ENCODE peak calls at places on chromosomes 13 and 19, in four cellular contexts. V, F, O and J are unnamed samples.

GRCh38 chr13:21137696-21138095 is 38.7 kb downstream of the SKA3 start:
- DNase-seq in V (no peak), F (no peak), O (peak), J (no peak)

GRCh38 chr13:50915562-50915961 is 6.0 kb downstream of the RNASEH2B start:
- DNase-seq in V (no peak), F (no peak), O (no peak), J (no peak)

GRCh38 chr13:37617162-37617561 is 18.6 kb upstream of the POSTN start:
- DNase-seq in V (no peak), F (no peak), O (peak), J (no peak)

GRCh38 chr19:8678244-8678807 is 20.3 kb downstream of the ACTL9 start:
- DNase-seq in V (no peak), F (no peak), O (no peak), J (no peak)

GRCh38 chr13:76937416-76937815 is 10.9 kb upstream of the ACOD1 start:
- DNase-seq in V (no peak), F (no peak), O (peak), J (no peak)

GRCh38 chr13:53272873-53273272 is 244.3 kb downstream of the OLFM4 start:
- DNase-seq in V (no peak), F (no peak), O (no peak), J (no peak)

GRCh38 chr19:1360818-1361461 is 22.8 kb upstream of the NDUFS7 start:
- DNase-seq in V (no peak), F (no peak), O (peak), J (no peak)

GRCh38 chr19:41456342-41456918 is 13.5 kb downstream of the ERICH4 start:
- DNase-seq in V (no peak), F (no peak), O (peak), J (no peak)

GRCh38 chr13:56861472-56861871 is 279.2 kb upstream of the PRR20A start:
- DNase-seq in V (no peak), F (no peak), O (no peak), J (no peak)

GRCh38 chr19:40431698-40432097 is 5.9 kb upstream of the SERTAD1 start:
- DNase-seq in V (no peak), F (no peak), O (no peak), J (no peak)

GRCh38 chr19:931860-932646 is 6.2 kb downstream of the ARID3A start:
- DNase-seq in V (no peak), F (no peak), O (no peak), J (no peak)

GRCh38 chr19:3725640-3726310 is 17.6 kb downstream of the TJP3 start:
- DNase-seq in V (peak), F (no peak), O (peak), J (peak)

GRCh38 chr19:35265126-35265995 is 3.4 kb upstream of the USF2 start:
- DNase-seq in V (no peak), F (no peak), O (peak), J (no peak)

GRCh38 chr19:54206831-54207177 is 6.1 kb downstream of the RPS9 start:
- DNase-seq in V (no peak), F (no peak), O (peak), J (no peak)

GRCh38 chr13:105643966-105644365 is 891.5 kb downstream of the EFNB2 start:
- DNase-seq in V (no peak), F (no peak), O (no peak), J (no peak)

GRCh38 chr13:50936681-50937080 is 27.1 kb downstream of the RNASEH2B start:
- DNase-seq in V (no peak), F (no peak), O (peak), J (no peak)

GRCh38 chr13:56561327-56561726 is 579.4 kb upstream of the PRR20A start:
- DNase-seq in V (no peak), F (no peak), O (peak), J (no peak)

GRCh38 chr13:66680031-66680430 is 550.1 kb downstream of the PCDH9 start:
- DNase-seq in V (no peak), F (no peak), O (no peak), J (no peak)

GRCh38 chr19:43432866-43433673 is 18.4 kb downstream of the TEX101 start:
- DNase-seq in V (peak), F (peak), O (peak), J (peak)

GRCh38 chr19:24166055-24166454 is 79.1 kb downstream of the ZNF254 start:
- DNase-seq in V (no peak), F (no peak), O (no peak), J (no peak)

GRCh38 chr19:46862504-46862835 is 1.7 kb downstream of the ARHGAP35 start:
- DNase-seq in V (no peak), F (no peak), O (no peak), J (no peak)

GRCh38 chr19:36409841-36410240 is 8.6 kb downstream of the ZFP82 start:
- DNase-seq in V (no peak), F (no peak), O (no peak), J (no peak)

GRCh38 chr13:99124695-99125334 is 75.8 kb upstream of the UBAC2 start:
- DNase-seq in V (peak), F (no peak), O (peak), J (no peak)

GRCh38 chr13:83883061-83883523 is 818 bp upstream of the SLITRK1 start:
- DNase-seq in V (no peak), F (no peak), O (no peak), J (peak)

GRCh38 chr13:44842158-44842557 is 147.1 kb downstream of the NUFIP1 start:
- DNase-seq in V (no peak), F (no peak), O (peak), J (no peak)

GRCh38 chr13:100454876-100455275 is 133.7 kb downstream of the GGACT start:
- DNase-seq in V (no peak), F (no peak), O (peak), J (no peak)

GRCh38 chr19:53365899-53366493 is 491 bp downstream of the ZNF525 start:
- DNase-seq in V (peak), F (no peak), O (peak), J (no peak)